ENCODE peak calls at places on chromosomes 7 and 10, in seven cellular contexts. B, N, F, Y, D, R and L are unnamed samples. For H3K4me1 and H3K27me3, the result is how much of the 10 kb centered on the place peaks cover.

GRCh38 chr10:7121154-7121797 is 289.6 kb downstream of the SFMBT2 start:
- DNase-seq in B (peak), N (peak), F (peak), Y (peak), D (peak), R (peak), L (no peak)

GRCh38 chr7:40836218-40836617 is 701.4 kb downstream of the SUGCT start:
- DNase-seq in B (no peak), N (no peak), F (no peak), Y (no peak), D (no peak), R (no peak), L (no peak)

GRCh38 chr7:111873963-111874693 is 311.8 kb upstream of the IMMP2L start:
- DNase-seq in B (no peak), N (peak), F (no peak), Y (peak), D (no peak), R (no peak), L (no peak)

GRCh38 chr10:24503627-24504320 is 219.9 kb downstream of the ARHGAP21 start:
- DNase-seq in B (no peak), N (peak), F (peak), Y (peak), D (peak), R (no peak), L (no peak)

GRCh38 chr7:123492485-123492884 is 41.9 kb downstream of the IQUB start:
- DNase-seq in B (no peak), N (no peak), F (no peak), Y (peak), D (no peak), R (no peak), L (no peak)

GRCh38 chr7:129669901-129670300 is 58.4 kb downstream of the NRF1 start:
- DNase-seq in B (no peak), N (no peak), F (no peak), Y (no peak), D (no peak), R (no peak), L (no peak)

GRCh38 chr7:155338632-155339320 is 41.1 kb downstream of the INSIG1 start:
- DNase-seq in B (no peak), N (no peak), F (no peak), Y (no peak), D (no peak), R (no peak), L (no peak)

GRCh38 chr7:26372211-26372610 is 80.5 kb downstream of the SNX10 start:
- DNase-seq in B (no peak), N (no peak), F (no peak), Y (no peak), D (no peak), R (no peak), L (no peak)

GRCh38 chr10:110433740-110434139 is 64.0 kb upstream of the DUSP5 start:
- DNase-seq in B (no peak), N (no peak), F (no peak), Y (no peak), D (no peak), R (no peak), L (no peak)

GRCh38 chr10:103757531-103758293 is 97.7 kb downstream of the SH3PXD2A start:
- DNase-seq in B (peak), N (peak), F (no peak), Y (peak), D (no peak), R (peak), L (peak)

GRCh38 chr7:85426487-85426960 is 239.7 kb upstream of the SEMA3D start:
- DNase-seq in B (no peak), N (peak), F (no peak), Y (no peak), D (no peak), R (no peak), L (peak)

GRCh38 chr10:112973046-112973445 is 23.0 kb downstream of the TCF7L2 start:
- DNase-seq in B (no peak), N (no peak), F (no peak), Y (no peak), D (no peak), R (no peak), L (no peak)

GRCh38 chr7:12524794-12525386 is 45.6 kb upstream of the SCIN start:
- DNase-seq in B (no peak), N (peak), F (peak), Y (peak), D (peak), R (no peak), L (no peak)

GRCh38 chr7:92061154-92061553 is 73.1 kb downstream of the CYP51A1 start:
- DNase-seq in B (no peak), N (no peak), F (no peak), Y (no peak), D (no peak), R (no peak), L (peak)

GRCh38 chr7:141558544-141559183 is 7.5 kb downstream of the AGK start:
- DNase-seq in B (no peak), N (peak), F (no peak), Y (no peak), D (no peak), R (no peak), L (peak)

GRCh38 chr10:126407831-126408230 is 19.6 kb upstream of the ADAM12 start:
- DNase-seq in B (no peak), N (no peak), F (no peak), Y (no peak), D (no peak), R (no peak), L (peak)

GRCh38 chr7:8597565-8597964 is 164.2 kb downstream of the NXPH1 start:
- DNase-seq in B (no peak), N (no peak), F (no peak), Y (no peak), D (no peak), R (no peak), L (no peak)

GRCh38 chr10:78550716-78551115 is 517.1 kb downstream of the RPS24 start:
- DNase-seq in B (no peak), N (no peak), F (no peak), Y (no peak), D (no peak), R (no peak), L (no peak)

GRCh38 chr7:98283887-98284222 is 2.4 kb downstream of the BRI3 start:
- DNase-seq in B (no peak), N (no peak), F (peak), Y (no peak), D (no peak), R (no peak), L (no peak)
- H3K4me1 ChIP-seq in B (under half), N (under half), F (under half), Y (under half), D (under half), R (half or more), L (under half)

DNA sequence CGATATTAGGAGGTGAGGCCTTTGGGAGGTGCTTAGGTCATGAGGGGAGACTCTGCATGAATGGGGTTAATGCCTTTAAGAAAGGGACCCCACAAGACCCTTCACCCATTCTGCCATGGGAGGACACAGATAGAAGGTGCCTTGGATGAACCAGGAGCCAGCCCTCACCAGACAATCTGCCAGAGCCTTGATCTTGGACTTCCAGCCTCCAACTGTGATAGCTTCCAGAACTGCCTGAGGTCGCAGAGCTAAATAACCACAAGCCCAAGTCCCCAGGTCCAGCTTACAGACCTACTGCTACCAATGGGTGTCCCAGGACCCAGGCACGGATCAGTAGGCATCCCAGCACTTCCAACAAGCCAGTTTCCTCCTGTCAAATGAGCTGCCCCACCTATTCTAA is 37.5 kb downstream of the TNS3 start:
- DNase-seq in B (no peak), N (no peak), F (no peak), Y (no peak), D (no peak), R (no peak), L (no peak)
- H3K27me3 ChIP-seq in B (under half), N (under half), F (under half), Y (under half), D (under half), R (under half), L (under half)

GRCh38 chr7:5692112-5692844 is 89.2 kb downstream of the RNF216 start:
- DNase-seq in B (peak), N (peak), F (no peak), Y (no peak), D (peak), R (peak), L (peak)

GRCh38 chr7:5694221-5694754 is 87.2 kb downstream of the RNF216 start:
- DNase-seq in B (no peak), N (peak), F (no peak), Y (no peak), D (no peak), R (no peak), L (no peak)

GRCh38 chr7:5693529-5693928 is 87.9 kb downstream of the RNF216 start:
- DNase-seq in B (peak), N (peak), F (no peak), Y (no peak), D (no peak), R (no peak), L (peak)

GRCh38 chr7:5691536-5692090 is 89.8 kb downstream of the RNF216 start:
- DNase-seq in B (no peak), N (no peak), F (no peak), Y (no peak), D (no peak), R (no peak), L (no peak)

GRCh38 chr7:5692845-5693278 is 88.6 kb downstream of the RNF216 start:
- DNase-seq in B (no peak), N (peak), F (no peak), Y (no peak), D (peak), R (no peak), L (no peak)
- H3K4me1 ChIP-seq in B (under half), N (half or more), F (under half), Y (under half), D (under half), R (half or more), L (under half)

GRCh38 chr7:2688409-2689342 is 674 bp downstream of the AMZ1 start:
- DNase-seq in B (no peak), N (no peak), F (no peak), Y (no peak), D (no peak), R (no peak), L (no peak)

GRCh38 chr7:2686101-2686500 is 1.9 kb upstream of the AMZ1 start:
- DNase-seq in B (no peak), N (no peak), F (no peak), Y (no peak), D (no peak), R (no peak), L (no peak)

GRCh38 chr7:2687881-2688318 is at the start of gene AMZ1:
- DNase-seq in B (no peak), N (no peak), F (no peak), Y (no peak), D (no peak), R (no peak), L (no peak)

GRCh38 chr7:2689343-2689847 is 1.4 kb downstream of the AMZ1 start:
- DNase-seq in B (no peak), N (no peak), F (no peak), Y (no peak), D (no peak), R (no peak), L (no peak)

DNA sequence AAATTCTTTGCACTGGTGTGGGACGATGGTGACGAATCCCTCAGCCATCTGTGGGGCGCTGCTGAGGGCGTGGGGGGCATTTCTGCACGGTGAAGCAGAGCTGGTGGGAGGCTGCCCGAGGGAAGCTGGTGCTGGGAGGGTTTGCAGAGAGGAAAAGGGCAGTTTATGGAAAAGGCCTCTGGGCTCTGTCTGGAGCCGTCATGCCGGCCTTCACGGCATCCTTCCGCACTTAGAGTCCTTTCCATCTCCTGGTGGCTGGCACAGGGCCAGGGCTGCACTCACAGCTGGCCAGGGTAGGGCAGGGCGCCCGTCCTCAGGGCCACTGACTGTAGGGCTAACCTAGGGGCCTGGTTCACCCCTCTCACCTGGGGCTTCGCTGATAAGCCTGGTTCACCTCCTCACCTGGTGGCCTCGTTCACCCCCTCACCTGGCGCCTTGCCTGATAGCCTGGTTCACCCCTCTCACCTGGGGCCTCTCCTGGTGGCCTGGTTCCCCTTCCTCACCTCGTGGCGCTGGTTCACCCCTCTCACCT is 598 bp upstream of the AMZ1 start:
- DNase-seq in B (no peak), N (no peak), F (no peak), Y (no peak), D (no peak), R (no peak), L (no peak)
- H3K27me3 ChIP-seq in B (under half), N (under half), F (under half), Y (under half), D (under half), R (half or more), L (under half)

GRCh38 chr7:16668978-16669377 is 23.0 kb downstream of the BZW2 start:
- DNase-seq in B (no peak), N (peak), F (no peak), Y (no peak), D (no peak), R (no peak), L (no peak)

GRCh38 chr7:16670747-16671344 is 24.9 kb downstream of the BZW2 start:
- DNase-seq in B (no peak), N (no peak), F (no peak), Y (no peak), D (no peak), R (no peak), L (no peak)

GRCh38 chr7:16668049-16668858 is 22.3 kb downstream of the BZW2 start:
- DNase-seq in B (peak), N (peak), F (no peak), Y (peak), D (peak), R (peak), L (peak)

GRCh38 chr7:16670021-16670420 is 24.0 kb downstream of the BZW2 start:
- DNase-seq in B (no peak), N (peak), F (no peak), Y (no peak), D (no peak), R (no peak), L (no peak)

DNA sequence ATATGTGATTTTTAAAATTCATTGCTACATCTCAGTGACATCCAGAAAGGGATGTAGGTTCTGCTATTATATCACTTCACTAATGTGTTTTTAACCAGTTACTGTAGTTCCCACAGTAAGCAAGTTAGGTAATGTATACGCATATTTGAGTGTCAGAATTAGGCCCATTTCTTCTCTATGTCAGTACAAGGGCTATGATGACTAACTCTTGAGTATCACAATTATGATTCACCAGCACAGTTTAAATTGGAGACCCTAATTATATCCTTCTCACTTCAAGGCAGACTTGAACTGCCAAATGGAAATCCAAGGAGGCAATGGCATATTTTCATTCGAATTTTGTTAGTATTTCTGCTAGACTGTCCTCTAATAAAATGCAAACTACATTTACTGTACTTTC is 23.6 kb downstream of the BZW2 start:
- DNase-seq in B (no peak), N (peak), F (no peak), Y (no peak), D (no peak), R (no peak), L (no peak)
- H3K4me1 ChIP-seq in B (under half), N (under half), F (under half), Y (under half), D (under half), R (half or more), L (under half)

DNA sequence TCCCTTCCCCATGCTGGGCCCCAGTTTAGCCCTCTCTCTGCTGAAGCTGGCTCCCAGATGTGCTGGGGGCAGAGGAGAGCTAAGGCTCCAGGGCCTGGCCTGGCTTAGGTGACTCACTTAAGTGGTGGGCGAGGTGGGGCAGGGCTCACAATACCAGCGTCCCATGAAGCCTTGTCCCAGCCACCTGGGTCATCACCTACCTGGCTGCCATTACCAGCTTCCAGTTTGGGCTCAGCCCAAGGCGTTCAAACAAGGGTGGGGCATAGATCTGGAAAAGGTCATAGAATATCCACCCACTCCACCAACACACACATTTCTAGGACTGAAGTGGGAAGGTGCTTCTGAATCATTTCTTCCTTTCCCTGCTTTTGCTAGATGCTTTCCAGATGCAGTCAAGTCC is 8.3 kb downstream of the KAZALD1 start:
- DNase-seq in B (no peak), N (no peak), F (peak), Y (no peak), D (no peak), R (no peak), L (no peak)
- H3K27me3 ChIP-seq in B (under half), N (under half), F (under half), Y (under half), D (under half), R (half or more), L (under half)

GRCh38 chr7:105000927-105001336 is 13.1 kb upstream of the KMT2E start:
- DNase-seq in B (no peak), N (no peak), F (no peak), Y (no peak), D (no peak), R (no peak), L (no peak)
- H3K4me1 ChIP-seq in B (under half), N (under half), F (under half), Y (under half), D (under half), R (half or more), L (under half)